ENCODE peak calls at places on chromosomes 11 and 22, in four cellular contexts. S, A, M and R are unnamed samples.
A peak's percentile ranks its signal among the peaks of the same experiment; 100 is the strongest.

GRCh38 chr11:86674965-86675364 is 2.5 kb upstream of the ME3 start:
- DNase-seq in S (no peak), M (no peak), A (no peak), R (no peak)

GRCh38 chr22:24583972-24584790 is 8.7 kb downstream of the LRRC75B start:
- DNase-seq in M (no peak), S (no peak), A (no peak), R (no peak)

GRCh38 chr11:73647459-73648100 is 1.2 kb downstream of the PLEKHB1 start:
- DNase-seq in A (peak; percentile 79), S (peak; percentile 95), M (peak; percentile 94), R (peak; percentile 80)

GRCh38 chr11:46069595-46069994 is 51.7 kb downstream of the PHF21A start:
- DNase-seq in M (no peak), A (no peak), S (no peak), R (no peak)

GRCh38 chr11:81644239-81644840 is 1089.3 kb downstream of the FAM181B start:
- DNase-seq in A (peak; percentile 29), M (no peak), S (peak; percentile 11), R (no peak)

GRCh38 chr11:42524534-42525227 is 787.1 kb upstream of the API5 start:
- DNase-seq in S (peak; percentile 42), A (peak; percentile 81), M (peak; percentile 28), R (peak; percentile 53)

GRCh38 chr11:116895053-116895757 is 57.8 kb upstream of the APOA1 start:
- DNase-seq in M (peak; percentile 15), A (no peak), S (peak; percentile 15), R (no peak)

GRCh38 chr11:65576232-65576866 is 496 bp downstream of the EHBP1L1 start:
- DNase-seq in S (no peak), M (no peak), A (no peak), R (no peak)

GRCh38 chr11:15845261-15845660 is 511.1 kb downstream of the SOX6 start:
- DNase-seq in M (no peak), A (no peak), S (no peak), R (no peak)

GRCh38 chr11:115505165-115505564 is 950 bp upstream of the CADM1 start:
- DNase-seq in S (peak; percentile 16), A (no peak), M (no peak), R (peak; percentile 32)

GRCh38 chr11:10388574-10388973 is 66.5 kb upstream of the AMPD3 start:
- DNase-seq in A (no peak), M (no peak), S (no peak), R (no peak)

DNA sequence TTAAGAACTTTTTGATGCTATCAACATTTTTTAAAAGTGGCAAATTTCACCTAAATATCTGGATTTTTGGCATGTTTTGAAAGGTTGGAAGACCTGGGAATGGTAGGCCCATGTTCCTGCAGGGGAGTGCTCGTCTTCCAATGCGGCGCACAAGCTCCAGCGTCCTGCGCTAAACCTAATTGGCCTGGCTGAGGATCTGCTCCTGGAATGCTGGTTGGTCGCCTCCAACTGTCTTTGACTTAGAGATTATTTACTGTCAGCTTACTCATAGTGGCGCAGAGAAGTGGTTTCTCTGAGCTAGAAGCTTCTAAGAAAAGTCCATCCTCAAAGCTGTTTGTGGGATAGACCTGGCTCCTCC is 615 bp upstream of the LIMK2 start:
- DNase-seq in M (no peak), S (no peak), A (no peak), R (no peak)
- H3K27ac ChIP-seq in M (peak overlapping the region; percentile 90), S (peak overlapping the region; percentile 42), A (no peak overlapping the region), R (peak overlapping the region; percentile 92)

GRCh38 chr11:126152152-126152551 is 59.3 kb downstream of the RPUSD4 start:
- DNase-seq in M (no peak), S (no peak), A (no peak), R (no peak)

GRCh38 chr11:126150256-126150655 is 61.2 kb downstream of the RPUSD4 start:
- DNase-seq in M (no peak), A (no peak), S (no peak), R (peak; percentile 22)

GRCh38 chr11:126148317-126148716 is 63.1 kb downstream of the RPUSD4 start:
- DNase-seq in M (no peak), S (no peak), A (no peak), R (peak; percentile 31)

GRCh38 chr11:126147268-126148111 is 64.0 kb downstream of the RPUSD4 start:
- DNase-seq in M (no peak), S (no peak), A (no peak), R (peak; percentile 65)

GRCh38 chr11:126149759-126150236 is 61.7 kb downstream of the RPUSD4 start:
- DNase-seq in S (no peak), A (no peak), M (no peak), R (peak; percentile 39)
- TF ChIP-seq CTCF in S (no peak), A (no peak), M (no peak), R (no peak)

GRCh38 chr11:1847941-1848639 is 4.8 kb upstream of the LSP1 start:
- DNase-seq in A (no peak), S (no peak), M (no peak), R (no peak)
- H3K27ac ChIP-seq in A (no peak overlapping the region), S (no peak overlapping the region), M (no peak overlapping the region), R (no peak overlapping the region)

GRCh38 chr11:12159351-12160099 is 49.1 kb downstream of the MICAL2 start:
- DNase-seq in M (no peak), S (no peak), A (peak; percentile 94), R (no peak)
- TF ChIP-seq CTCF in M (no peak), S (no peak), A (no peak), R (no peak)

GRCh38 chr11:452916-453527 is 2.9 kb downstream of the PTDSS2 start:
- DNase-seq in A (no peak), M (no peak), S (no peak), R (no peak)

GRCh38 chr11:450809-451451 is 851 bp downstream of the PTDSS2 start:
- DNase-seq in S (peak; percentile 74), A (peak; percentile 63), M (peak; percentile 79), R (peak; percentile 77)

GRCh38 chr11:452203-452744 is 2.2 kb downstream of the PTDSS2 start:
- DNase-seq in A (no peak), M (no peak), S (no peak), R (no peak)

GRCh38 chr11:449889-450808 is at the start of gene PTDSS2:
- DNase-seq in M (peak; percentile 97), S (peak; percentile 96), A (peak; percentile 95), R (peak; percentile 97)

DNA sequence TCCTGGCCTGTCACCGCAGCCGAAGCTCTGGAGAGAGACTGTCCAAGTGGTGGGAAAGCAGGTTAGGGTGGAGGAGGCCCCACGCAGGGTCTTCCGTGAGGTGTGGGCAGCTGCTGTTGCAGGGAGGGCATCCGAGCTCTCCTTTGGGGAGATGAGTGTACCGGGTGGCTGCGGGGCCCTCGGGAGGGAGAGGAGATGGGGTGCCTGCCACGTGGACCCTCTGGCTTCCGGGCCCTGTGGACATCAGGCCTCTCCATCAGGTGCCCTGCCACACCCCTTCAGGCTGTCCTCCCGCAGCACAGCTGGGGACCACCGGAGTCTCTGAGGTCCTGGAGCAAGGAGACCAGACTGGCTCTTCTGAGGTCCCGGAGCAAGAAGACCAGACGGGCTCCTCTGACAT is 1.7 kb downstream of the PTDSS2 start:
- DNase-seq in A (no peak), M (no peak), S (no peak), R (no peak)
- H3K27ac ChIP-seq in A (no peak overlapping the region), M (no peak overlapping the region), S (no peak overlapping the region), R (no peak overlapping the region)

GRCh38 chr11:101323997-101324396 is 194.4 kb upstream of the PGR start:
- DNase-seq in M (no peak), A (no peak), S (no peak), R (no peak)
- TF ChIP-seq CTCF in M (peak; percentile 10), A (no peak), S (no peak), R (peak; percentile 51)

GRCh38 chr11:68326334-68327215 is 14.2 kb downstream of the LRP5 start:
- DNase-seq in S (no peak), A (no peak), M (peak; percentile 35), R (peak; percentile 90)
- H3K27ac ChIP-seq in S (peak overlapping the region; percentile 65), A (no peak overlapping the region), M (no peak overlapping the region), R (peak overlapping the region; percentile 82)

DNA sequence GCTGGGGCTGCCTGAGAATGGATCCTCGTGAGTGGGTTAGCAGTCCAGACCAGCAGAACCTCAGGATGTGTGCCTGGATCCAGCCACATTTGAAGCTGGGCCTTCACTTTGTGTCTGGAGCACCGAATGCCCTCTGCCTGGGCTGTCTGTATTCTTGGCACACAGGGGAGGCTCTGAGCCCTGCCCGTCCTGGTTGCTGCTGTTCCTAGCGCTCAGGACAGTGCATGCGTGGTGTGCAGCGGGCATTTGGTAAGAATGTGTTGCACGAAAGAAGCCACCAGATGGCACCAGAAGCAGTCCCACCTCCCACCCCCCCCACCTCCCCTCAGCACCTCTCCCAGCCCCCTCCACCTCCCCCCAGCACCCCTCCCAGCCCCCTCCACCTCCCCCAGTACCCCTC is 4.1 kb upstream of the MAPK11 start:
- DNase-seq in A (peak; percentile 59), M (peak; percentile 66), S (peak; percentile 72), R (peak; percentile 73)
- TF ChIP-seq CTCF in A (no peak), M (peak; percentile 22), S (no peak), R (peak; percentile 24)